ENCODE peak calls at places on chromosomes 5 and 9, in eight cellular contexts. A is SW 1271; B is left lobe of liver; H is activated effector memory CD4-positive, alpha-beta T cell treated with anti-CD3 and anti-CD28 coated beads, Interleukin-2, amount 50 U/mL, for 16 hours; F is posterior cingulate gyrus; I is mucosa of descending colon; Y is LoVo; X is GM12891. U is an unnamed sample.

GRCh38 chr9:71663931-71664459 is 104.3 kb downstream of the CEMIP2 start:
- DNase-seq in A (no peak), B (no peak), H (no peak), F (no peak), I (no peak), Y (no peak), X (no peak), U (no peak)

GRCh38 chr9:95025213-95026170 is 292.0 kb downstream of the FANCC start:
- DNase-seq in A (no peak), B (peak), H (no peak), F (no peak), I (peak), Y (no peak), X (no peak), U (no peak)

GRCh38 chr9:16102154-16102553 is 549.3 kb downstream of the CCDC171 start:
- DNase-seq in A (no peak), B (no peak), H (no peak), F (no peak), I (no peak), Y (no peak), X (no peak), U (no peak)

GRCh38 chr5:170070556-170071412 is 34.9 kb upstream of the FOXI1 start:
- DNase-seq in A (peak), B (no peak), H (peak), F (no peak), I (no peak), Y (peak), X (no peak), U (no peak)

GRCh38 chr9:18122156-18122555 is 351.8 kb upstream of the ADAMTSL1 start:
- DNase-seq in A (no peak), B (no peak), H (no peak), F (no peak), I (no peak), Y (no peak), X (no peak), U (no peak)

GRCh38 chr9:36034234-36034633 is 2.5 kb upstream of the RECK start:
- DNase-seq in A (no peak), B (no peak), H (no peak), F (no peak), I (no peak), Y (no peak), X (no peak), U (no peak)

GRCh38 chr5:16178745-16179372 is 732 bp downstream of the MARCHF11 start:
- DNase-seq in A (no peak), B (peak), H (peak), F (peak), I (peak), Y (peak), X (no peak), U (peak)

GRCh38 chr9:2158111-2158610 is 143.0 kb downstream of the SMARCA2 start:
- DNase-seq in A (no peak), B (no peak), H (peak), F (no peak), I (peak), Y (peak), X (no peak), U (peak)

GRCh38 chr5:983238-983524 is 25.4 kb upstream of the NKD2 start:
- DNase-seq in A (no peak), B (no peak), H (peak), F (no peak), I (no peak), Y (no peak), X (no peak), U (no peak)

GRCh38 chr5:158485604-158486081 is 614.1 kb downstream of the EBF1 start:
- DNase-seq in A (no peak), B (no peak), H (no peak), F (no peak), I (peak), Y (no peak), X (no peak), U (no peak)

GRCh38 chr5:107203231-107203630 is 467.5 kb downstream of the EFNA5 start:
- DNase-seq in A (no peak), B (no peak), H (no peak), F (no peak), I (no peak), Y (no peak), X (no peak), U (no peak)

GRCh38 chr9:112925058-112925641 is 34.5 kb upstream of the SLC46A2 start:
- DNase-seq in A (no peak), B (no peak), H (no peak), F (no peak), I (no peak), Y (peak), X (no peak), U (no peak)

GRCh38 chr9:113544001-113544340 is 80.4 kb downstream of the RGS3 start:
- DNase-seq in A (no peak), B (no peak), H (no peak), F (no peak), I (no peak), Y (no peak), X (no peak), U (no peak)

GRCh38 chr9:109730228-109730627 is 49.8 kb upstream of the PALM2AKAP2 start:
- DNase-seq in A (no peak), B (peak), H (no peak), F (no peak), I (no peak), Y (peak), X (no peak), U (no peak)

GRCh38 chr5:177366528-177367322 is 9.0 kb downstream of the RGS14 start:
- DNase-seq in A (no peak), B (peak), H (no peak), F (no peak), I (peak), Y (peak), X (no peak), U (no peak)

GRCh38 chr9:115590016-115590415 is 472.1 kb upstream of the TNC start:
- DNase-seq in A (peak), B (no peak), H (no peak), F (no peak), I (no peak), Y (peak), X (no peak), U (no peak)

GRCh38 chr5:155768342-155768741 is 558.6 kb upstream of the SGCD start:
- DNase-seq in A (no peak), B (no peak), H (no peak), F (no peak), I (no peak), Y (no peak), X (no peak), U (no peak)

GRCh38 chr9:88007291-88007650 is 32.9 kb upstream of the CDK20 start:
- DNase-seq in A (no peak), B (no peak), H (peak), F (no peak), I (no peak), Y (no peak), X (no peak), U (peak)

GRCh38 chr9:6142816-6143454 is 72.7 kb upstream of the IL33 start:
- DNase-seq in A (no peak), B (no peak), H (no peak), F (no peak), I (no peak), Y (no peak), X (no peak), U (no peak)

GRCh38 chr5:92801921-92802320 is 779.1 kb downstream of the NR2F1-AS1 start:
- DNase-seq in A (no peak), B (no peak), H (no peak), F (no peak), I (no peak), Y (no peak), X (no peak), U (no peak)

GRCh38 chr9:135009711-135010362 is 77.6 kb upstream of the OLFM1 start:
- DNase-seq in A (no peak), B (no peak), H (no peak), F (no peak), I (no peak), Y (no peak), X (no peak), U (no peak)

GRCh38 chr9:137592767-137593166 is 2.5 kb upstream of the ZMYND19 start:
- DNase-seq in A (no peak), B (peak), H (no peak), F (no peak), I (no peak), Y (no peak), X (no peak), U (no peak)

GRCh38 chr5:100311811-100312210 is 223.4 kb upstream of the FAM174A start:
- DNase-seq in A (peak), B (no peak), H (no peak), F (no peak), I (no peak), Y (no peak), X (no peak), U (no peak)

GRCh38 chr5:107680799-107681198 is 10.1 kb upstream of the EFNA5 start:
- DNase-seq in A (no peak), B (no peak), H (no peak), F (no peak), I (no peak), Y (no peak), X (no peak), U (no peak)

GRCh38 chr9:407255-407654 is 192.6 kb downstream of the DOCK8 start:
- DNase-seq in A (no peak), B (no peak), H (no peak), F (no peak), I (no peak), Y (no peak), X (no peak), U (no peak)

GRCh38 chr9:107819772-107820171 is 330.2 kb upstream of the KLF4 start:
- DNase-seq in A (no peak), B (no peak), H (no peak), F (no peak), I (peak), Y (no peak), X (no peak), U (no peak)

GRCh38 chr5:143506881-143507552 is 103.5 kb upstream of the NR3C1 start:
- DNase-seq in A (peak), B (peak), H (no peak), F (no peak), I (no peak), Y (peak), X (no peak), U (no peak)

GRCh38 chr9:122347348-122348287 is 23.2 kb upstream of the PTGS1 start:
- DNase-seq in A (no peak), B (no peak), H (no peak), F (no peak), I (peak), Y (peak), X (no peak), U (no peak)

GRCh38 chr5:55230086-55230629 is 3.0 kb upstream of the MCIDAS start:
- DNase-seq in A (no peak), B (no peak), H (no peak), F (no peak), I (no peak), Y (no peak), X (no peak), U (no peak)

GRCh38 chr9:89952401-89952800 is 347.6 kb downstream of the GADD45G start:
- DNase-seq in A (no peak), B (no peak), H (no peak), F (no peak), I (no peak), Y (no peak), X (no peak), U (no peak)

GRCh38 chr5:122639852-122640251 is 135.0 kb upstream of the SNX2 start:
- DNase-seq in A (no peak), B (no peak), H (no peak), F (no peak), I (no peak), Y (no peak), X (no peak), U (no peak)

GRCh38 chr9:110543631-110544051 is 35.9 kb downstream of the SVEP1 start:
- DNase-seq in A (no peak), B (no peak), H (no peak), F (no peak), I (no peak), Y (no peak), X (no peak), U (no peak)

GRCh38 chr5:84688566-84688965 is 303.9 kb upstream of the EDIL3 start:
- DNase-seq in A (peak), B (no peak), H (no peak), F (no peak), I (no peak), Y (peak), X (no peak), U (no peak)

GRCh38 chr9:128887914-128888350 is 6.0 kb downstream of the LRRC8A start:
- DNase-seq in A (no peak), B (no peak), H (no peak), F (no peak), I (no peak), Y (no peak), X (no peak), U (no peak)

GRCh38 chr5:154110781-154111180 is 72.0 kb downstream of the MFAP3 start:
- DNase-seq in A (no peak), B (no peak), H (no peak), F (no peak), I (no peak), Y (no peak), X (no peak), U (no peak)